ENCODE peak calls at places on chromosomes 5 and 9, in five cellular contexts. S is OCI-LY7, F is astrocyte of the cerebellum, H is A549, V is cardiac fibroblast. U is an unnamed sample.

GRCh38 chr5:153965102-153965645 is 73.5 kb downstream of the FAM114A2 start:
- DNase-seq in S (peak), F (peak), H (peak), V (peak), U (peak)

GRCh38 chr5:65034782-65035181 is 266.1 kb downstream of the CWC27 start:
- DNase-seq in S (peak), F (no peak), H (no peak), V (no peak), U (no peak)

GRCh38 chr9:1978941-1979340 is 36.2 kb upstream of the SMARCA2 start:
- DNase-seq in S (no peak), F (no peak), H (no peak), V (peak), U (no peak)

GRCh38 chr9:131610231-131610761 is 65.0 kb downstream of the PRRT1B start:
- DNase-seq in S (no peak), F (peak), H (no peak), V (peak), U (no peak)

GRCh38 chr5:36944607-36945225 is 68.1 kb downstream of the NIPBL start:
- DNase-seq in S (peak), F (peak), H (no peak), V (peak), U (peak)

GRCh38 chr9:86027767-86028166 is 71.6 kb downstream of the GOLM1 start:
- DNase-seq in S (no peak), F (no peak), H (no peak), V (no peak), U (no peak)

GRCh38 chr9:13919386-13919785 is 394.6 kb downstream of the NFIB start:
- DNase-seq in S (no peak), F (no peak), H (no peak), V (no peak), U (no peak)

GRCh38 chr9:78029601-78030552 is 1.7 kb downstream of the GNAQ start:
- DNase-seq in S (no peak), F (no peak), H (peak), V (peak), U (peak)

GRCh38 chr5:6145616-6146237 is 232.6 kb downstream of the MED10 start:
- DNase-seq in S (no peak), F (no peak), H (no peak), V (no peak), U (no peak)

GRCh38 chr9:16879416-16879815 is 8.9 kb upstream of the BNC2 start:
- DNase-seq in S (no peak), F (no peak), H (no peak), V (no peak), U (no peak)

GRCh38 chr5:141821430-141821925 is 56.7 kb downstream of the PCDH1 start:
- DNase-seq in S (no peak), F (peak), H (peak), V (peak), U (no peak)

GRCh38 chr5:139014726-139015125 is 139.6 kb upstream of the LRRTM2 start:
- DNase-seq in S (no peak), F (peak), H (peak), V (peak), U (no peak)

GRCh38 chr5:177090813-177091212 is 4.1 kb downstream of the FGFR4 start:
- DNase-seq in S (no peak), F (no peak), H (no peak), V (no peak), U (no peak)

GRCh38 chr5:141778211-141778610 is 96.2 kb upstream of the ARAP3 start:
- DNase-seq in S (peak), F (peak), H (no peak), V (peak), U (no peak)

GRCh38 chr5:112289465-112289864 is 129.6 kb downstream of the EPB41L4A start:
- DNase-seq in S (no peak), F (no peak), H (no peak), V (no peak), U (no peak)

GRCh38 chr5:101675510-101675909 is 620.6 kb downstream of the SLCO4C1 start:
- DNase-seq in S (no peak), F (no peak), H (no peak), V (no peak), U (no peak)

GRCh38 chr5:86152988-86153560 is 464.7 kb upstream of the COX7C start:
- DNase-seq in S (no peak), F (no peak), H (no peak), V (no peak), U (no peak)

GRCh38 chr9:15157371-15157770 is 149.6 kb downstream of the TTC39B start:
- DNase-seq in S (no peak), F (no peak), H (no peak), V (peak), U (no peak)

GRCh38 chr5:40652441-40653220 is 27.1 kb upstream of the PTGER4 start:
- DNase-seq in S (no peak), F (no peak), H (no peak), V (no peak), U (no peak)

GRCh38 chr9:126057869-126058467 is 268.7 kb upstream of the MVB12B start:
- DNase-seq in S (no peak), F (no peak), H (no peak), V (no peak), U (no peak)

GRCh38 chr9:38090170-38090569 is 21.1 kb upstream of the SHB start:
- DNase-seq in S (no peak), F (no peak), H (no peak), V (no peak), U (no peak)

GRCh38 chr5:89147026-89147425 is 264.0 kb upstream of the MEF2C start:
- DNase-seq in S (no peak), F (peak), H (no peak), V (no peak), U (no peak)

GRCh38 chr9:126805546-126806262 is 864 bp downstream of the ZBTB43 start:
- DNase-seq in S (peak), F (no peak), H (no peak), V (peak), U (peak)

GRCh38 chr9:75962186-75963036 is 71.9 kb downstream of the PCSK5 start:
- DNase-seq in S (no peak), F (no peak), H (no peak), V (peak), U (no peak)

GRCh38 chr5:54460181-54460919 is 4.9 kb downstream of the HSPB3 start:
- DNase-seq in S (no peak), F (no peak), H (no peak), V (peak), U (no peak)

GRCh38 chr5:85337400-85337799 is 952.7 kb upstream of the EDIL3 start:
- DNase-seq in S (no peak), F (no peak), H (no peak), V (no peak), U (no peak)

GRCh38 chr9:88173378-88173999 is 35.2 kb upstream of the SPATA31C2 start:
- DNase-seq in S (peak), F (peak), H (peak), V (peak), U (peak)

GRCh38 chr5:168477060-168477459 is 9.2 kb upstream of the RARS1 start:
- DNase-seq in S (no peak), F (peak), H (no peak), V (peak), U (no peak)

GRCh38 chr5:172463031-172463430 is 8.7 kb upstream of the SH3PXD2B start:
- DNase-seq in S (no peak), F (no peak), H (no peak), V (no peak), U (no peak)

GRCh38 chr9:23659346-23660006 is 166.6 kb downstream of the ELAVL2 start:
- DNase-seq in S (no peak), F (no peak), H (no peak), V (no peak), U (no peak)

GRCh38 chr5:62206150-62206829 is 99.7 kb upstream of the KIF2A start:
- DNase-seq in S (no peak), F (no peak), H (peak), V (no peak), U (no peak)

GRCh38 chr5:83184534-83184933 is 107.2 kb downstream of the XRCC4 start:
- DNase-seq in S (no peak), F (no peak), H (no peak), V (peak), U (no peak)

GRCh38 chr9:89410709-89411111 is 87.2 kb downstream of the SEMA4D start:
- DNase-seq in S (no peak), F (no peak), H (no peak), V (no peak), U (peak)

GRCh38 chr5:142327111-142327842 is 2.5 kb upstream of the SPRY4 start:
- DNase-seq in S (no peak), F (no peak), H (no peak), V (peak), U (no peak)

GRCh38 chr5:105475401-105475800 is 1912.8 kb upstream of the NUDT12 start:
- DNase-seq in S (no peak), F (no peak), H (no peak), V (no peak), U (no peak)

GRCh38 chr9:33498387-33498786 is 24.7 kb upstream of the NOL6 start:
- DNase-seq in S (peak), F (no peak), H (no peak), V (peak), U (no peak)
- TF ChIP-seq CTCF in S (peak), F (peak), H (peak), V (peak), U (no peak)

DNA sequence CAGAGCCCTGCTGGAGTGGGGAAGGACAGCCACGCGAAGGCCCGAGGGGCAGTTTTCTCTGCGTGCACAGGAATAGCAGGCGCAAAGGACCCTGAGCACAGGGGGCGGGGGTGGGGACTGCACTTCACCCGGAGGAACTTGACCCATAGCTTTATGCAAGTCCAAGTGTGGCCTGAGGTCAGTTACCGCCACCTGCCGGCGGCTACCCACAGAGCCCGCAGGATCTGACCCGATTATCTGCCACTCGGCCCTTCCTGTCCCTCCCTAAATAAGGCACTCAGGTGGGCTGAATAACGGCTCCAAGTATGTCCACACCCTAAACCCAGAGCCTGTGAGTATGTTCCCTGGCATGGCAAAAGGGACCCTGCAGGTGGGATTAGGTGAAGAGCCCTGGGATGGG is 65.4 kb upstream of the FCN1 start:
- DNase-seq in S (peak), F (no peak), H (no peak), V (no peak), U (peak)
- TF ChIP-seq CTCF in S (peak), F (no peak), H (no peak), V (peak), U (peak)

GRCh38 chr5:140148508-140148907 is 22.8 kb downstream of the IGIP start:
- DNase-seq in S (no peak), F (no peak), H (peak), V (no peak), U (no peak)
- TF ChIP-seq CTCF in S (no peak), F (peak), H (no peak), V (peak), U (no peak)

GRCh38 chr5:68251804-68252648 is 36.5 kb downstream of the PIK3R1 start:
- DNase-seq in S (no peak), F (peak), H (no peak), V (peak), U (no peak)

GRCh38 chr5:68249520-68249919 is 34.0 kb downstream of the PIK3R1 start:
- DNase-seq in S (no peak), F (no peak), H (no peak), V (no peak), U (no peak)

GRCh38 chr5:68251386-68251785 is 35.8 kb downstream of the PIK3R1 start:
- DNase-seq in S (no peak), F (no peak), H (no peak), V (peak), U (no peak)

GRCh38 chr5:68248896-68249295 is 33.3 kb downstream of the PIK3R1 start:
- DNase-seq in S (no peak), F (no peak), H (no peak), V (no peak), U (no peak)

GRCh38 chr5:68250662-68251298 is 35.2 kb downstream of the PIK3R1 start:
- DNase-seq in S (no peak), F (no peak), H (no peak), V (no peak), U (no peak)
- TF ChIP-seq CTCF in S (no peak), F (no peak), H (no peak), V (no peak), U (no peak)